ENCODE peak calls at places on chromosome 13, in nine cellular contexts. S is AG10803; T is T-helper 9 cell; B is K562; J is AG04450; N is NAMALWA; G is RWPE2; Z is naive thymus-derived CD4-positive, alpha-beta T cell; O is mucosa of gallbladder. H is an unnamed sample.

GRCh38 chr13:97879646-97880297 is 73.7 kb upstream of the IPO5 start:
- DNase-seq in S (peak; percentile 93), J (peak; percentile 78), N (no peak), Z (no peak), O (no peak), G (no peak), B (no peak), T (no peak), H (no peak)

GRCh38 chr13:71118779-71119364 is 748.1 kb downstream of the DACH1 start:
- DNase-seq in G (no peak), O (no peak), T (no peak), N (no peak), J (no peak), B (no peak), S (no peak), Z (no peak), H (no peak)

GRCh38 chr13:49532593-49532992 is 36.8 kb downstream of the PHF11 start:
- DNase-seq in B (no peak), T (no peak), S (no peak), O (no peak), G (no peak), N (peak; percentile 36), J (no peak), Z (no peak), H (no peak)

GRCh38 chr13:50543767-50544166 is 299.7 kb downstream of the DLEU7 start:
- DNase-seq in N (no peak), Z (no peak), S (peak; percentile 77), J (peak; percentile 77), O (no peak), T (no peak), G (no peak), B (no peak), H (no peak)

GRCh38 chr13:33228645-33229445 is 56.7 kb downstream of the STARD13 start:
- DNase-seq in G (no peak), T (no peak), J (no peak), N (peak; percentile 66), S (peak; percentile 82), O (no peak), Z (peak; percentile 39), B (peak; percentile 34), H (peak; percentile 54)

GRCh38 chr13:68713394-68713793 is 1394.2 kb upstream of the ATXN8OS start:
- DNase-seq in J (no peak), G (no peak), B (no peak), N (no peak), S (no peak), T (no peak), O (no peak), Z (no peak), H (no peak)

GRCh38 chr13:93226623-93227279 is at the start of gene GPC6:
- DNase-seq in B (peak; percentile 64), T (no peak), J (peak; percentile 88), N (no peak), S (peak; percentile 94), Z (no peak), O (peak; percentile 48), G (no peak), H (peak; percentile 94)

GRCh38 chr13:89899302-89900103 is 1448.0 kb upstream of the MIR17HG start:
- DNase-seq in S (no peak), G (no peak), J (no peak), N (no peak), B (no peak), T (no peak), Z (no peak), O (no peak), H (no peak)

GRCh38 chr13:50357586-50358118 is 342.4 kb downstream of the KCNRG start:
- DNase-seq in T (no peak), S (peak; percentile 76), Z (no peak), J (peak; percentile 50), G (no peak), B (peak; percentile 31), N (no peak), O (peak; percentile 51), H (no peak)

H was measured in KBM-7.